ENCODE peak calls at places on chromosome 15, in nine cellular contexts. Y is PC-3, S is hepatocyte, R is GM23248, B is HCT116, K is MM.1S, V is SK-N-SH, W is OCI-LY7, M is Karpas-422. E is an unnamed sample.

GRCh38 chr15:64464271-64465005 is 4.1 kb downstream of the ZNF609 start:
- DNase-seq in Y (no peak), S (no peak), R (peak; percentile 51), B (no peak), K (peak; percentile 68), V (no peak), W (no peak), M (no peak), E (no peak)

GRCh38 chr15:101540480-101541239 is 51.2 kb upstream of the PCSK6 start:
- DNase-seq in Y (no peak), S (no peak), R (no peak), B (no peak), K (no peak), V (no peak), W (no peak), M (no peak), E (peak; percentile 53)

GRCh38 chr15:84112025-84112424 is 123.5 kb upstream of the GOLGA6L4 start:
- DNase-seq in Y (peak; percentile 65), S (peak; percentile 32), R (no peak), B (no peak), K (no peak), V (no peak), W (no peak), M (no peak), E (no peak)

GRCh38 chr15:84398763-84399701 is 163.5 kb downstream of the GOLGA6L4 start:
- DNase-seq in Y (no peak), S (no peak), R (no peak), B (no peak), K (no peak), V (no peak), W (no peak), M (no peak), E (no peak)

GRCh38 chr15:35557544-35557943 is 11.6 kb upstream of the DPH6 start:
- DNase-seq in Y (peak; percentile 87), S (no peak), R (peak; percentile 89), B (peak; percentile 80), K (no peak), V (no peak), W (no peak), M (no peak), E (peak; percentile 9)

GRCh38 chr15:62125763-62126162 is 39.3 kb downstream of the C2CD4B start:
- DNase-seq in Y (peak; percentile 51), S (peak; percentile 47), R (peak; percentile 58), B (peak; percentile 38), K (no peak), V (peak; percentile 36), W (peak; percentile 5), M (peak; percentile 47), E (no peak)

GRCh38 chr15:51577907-51578306 is 44.7 kb downstream of the DMXL2 start:
- DNase-seq in Y (no peak), S (no peak), R (no peak), B (no peak), K (no peak), V (no peak), W (no peak), M (no peak), E (no peak)

GRCh38 chr15:33234019-33234418 is 39.5 kb upstream of the FMN1 start:
- DNase-seq in Y (peak; percentile 80), S (peak; percentile 58), R (peak; percentile 69), B (peak; percentile 41), K (peak; percentile 53), V (peak; percentile 43), W (peak; percentile 51), M (peak; percentile 74), E (peak; percentile 20)

GRCh38 chr15:48963524-48964113 is at the start of gene SHC4:
- DNase-seq in Y (peak; percentile 75), S (peak; percentile 83), R (peak; percentile 92), B (no peak), K (peak; percentile 20), V (peak; percentile 84), W (no peak), M (peak; percentile 64), E (peak; percentile 24)

GRCh38 chr15:64883997-64884511 is 27.6 kb upstream of the ANKDD1A start:
- DNase-seq in Y (peak; percentile 56), S (peak; percentile 75), R (peak; percentile 94), B (no peak), K (no peak), V (peak; percentile 58), W (no peak), M (no peak), E (peak; percentile 69)

GRCh38 chr15:45831787-45832186 is 197.0 kb downstream of the SQOR start:
- DNase-seq in Y (no peak), S (no peak), R (no peak), B (no peak), K (no peak), V (no peak), W (no peak), M (no peak), E (no peak)

GRCh38 chr15:101386006-101386405 is 91.0 kb upstream of the SNRPA1 start:
- DNase-seq in Y (no peak), S (no peak), R (no peak), B (no peak), K (no peak), V (no peak), W (no peak), M (no peak), E (no peak)

GRCh38 chr15:83164409-83165404 is 42.9 kb downstream of the HDGFL3 start:
- DNase-seq in Y (peak; percentile 30), S (no peak), R (peak; percentile 44), B (no peak), K (no peak), V (no peak), W (no peak), M (no peak), E (no peak)

GRCh38 chr15:41838400-41838897 is at the start of gene PLA2G4B:
- DNase-seq in Y (peak; percentile 98), S (no peak), R (no peak), B (no peak), K (no peak), V (no peak), W (no peak), M (no peak), E (peak; percentile 96)

GRCh38 chr15:78714890-78715289 is 73.9 kb upstream of the CHRNB4 start:
- DNase-seq in Y (peak; percentile 40), S (no peak), R (peak; percentile 28), B (no peak), K (peak; percentile 81), V (no peak), W (peak; percentile 46), M (peak; percentile 72), E (no peak)

GRCh38 chr15:85280203-85280602 is 100.2 kb upstream of the AKAP13 start:
- DNase-seq in Y (no peak), S (no peak), R (no peak), B (no peak), K (peak; percentile 29), V (no peak), W (no peak), M (no peak), E (no peak)

GRCh38 chr15:90839187-90840071 is 29.0 kb upstream of the FURIN start:
- DNase-seq in Y (no peak), S (peak; percentile 63), R (no peak), B (no peak), K (peak; percentile 45), V (no peak), W (peak; percentile 86), M (peak; percentile 94), E (peak; percentile 29)

GRCh38 chr15:60385620-60386552 is 11.9 kb downstream of the ANXA2 start:
- DNase-seq in Y (no peak), S (no peak), R (peak; percentile 56), B (no peak), K (no peak), V (no peak), W (no peak), M (no peak), E (no peak)
- H4K20me1 ChIP-seq in Y (peaks cover 75% of the 10 kb centered on the region), S (peaks cover 62% of the 10 kb centered on the region), R (peaks cover 51% of the 10 kb centered on the region), B (peaks cover 45% of the 10 kb centered on the region), K (no peaks in the 10 kb centered on the region), V (peaks cover 99% of the 10 kb centered on the region), W (no peaks in the 10 kb centered on the region), M (no peaks in the 10 kb centered on the region), E (peaks cover 9% of the 10 kb centered on the region)

DNA sequence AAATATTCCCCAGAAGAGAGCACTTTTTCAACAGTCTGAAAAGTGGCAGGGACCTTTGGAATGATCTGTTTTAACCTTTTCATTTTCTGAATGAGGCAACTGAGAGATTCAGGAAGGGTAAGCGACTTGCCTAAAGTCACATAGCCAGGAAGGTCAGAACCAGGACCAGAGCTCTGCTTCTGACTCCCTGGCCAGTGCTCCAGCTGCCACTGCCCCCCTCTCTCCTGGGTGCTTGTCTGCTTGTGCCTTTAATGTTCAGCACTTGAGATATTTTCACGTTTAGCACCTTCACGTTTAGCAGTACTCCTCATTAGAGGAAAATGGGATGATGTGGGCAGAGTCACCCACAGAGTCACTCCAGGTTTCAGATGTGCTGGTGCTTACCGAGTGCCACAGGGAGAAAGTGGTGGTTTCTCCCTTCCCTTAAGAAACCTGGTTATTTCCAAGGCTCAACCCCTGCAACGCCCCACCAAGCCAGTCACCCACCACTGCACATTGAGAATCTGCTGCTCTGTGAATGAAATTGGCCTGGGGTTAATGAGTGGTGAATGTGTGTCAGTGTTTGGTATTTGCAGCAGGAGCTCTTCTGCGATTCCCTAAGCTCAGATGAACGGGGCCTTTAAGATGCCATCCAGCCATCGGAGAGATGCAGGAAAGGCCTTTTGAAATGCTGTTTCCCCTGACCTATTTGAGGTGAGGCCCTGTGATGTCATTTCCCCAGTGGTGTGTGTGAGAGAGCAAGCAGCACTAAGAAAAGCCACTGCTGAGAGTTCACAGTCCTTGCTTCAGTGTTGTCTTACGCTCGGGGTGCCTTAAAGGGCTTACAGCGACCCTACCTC is 68.6 kb downstream of the SMAD3 start:
- DNase-seq in Y (no peak), S (no peak), R (peak; percentile 57), B (no peak), K (peak; percentile 83), V (no peak), W (peak; percentile 82), M (peak; percentile 83), E (no peak)
- H3K9me2 ChIP-seq in Y (no peaks in the 10 kb centered on the region), S (no peaks in the 10 kb centered on the region), R (no peaks in the 10 kb centered on the region), B (no peaks in the 10 kb centered on the region), K (no peaks in the 10 kb centered on the region), V (no peaks in the 10 kb centered on the region), W (no peaks in the 10 kb centered on the region), M (no peaks in the 10 kb centered on the region), E (no peaks in the 10 kb centered on the region)

DNA sequence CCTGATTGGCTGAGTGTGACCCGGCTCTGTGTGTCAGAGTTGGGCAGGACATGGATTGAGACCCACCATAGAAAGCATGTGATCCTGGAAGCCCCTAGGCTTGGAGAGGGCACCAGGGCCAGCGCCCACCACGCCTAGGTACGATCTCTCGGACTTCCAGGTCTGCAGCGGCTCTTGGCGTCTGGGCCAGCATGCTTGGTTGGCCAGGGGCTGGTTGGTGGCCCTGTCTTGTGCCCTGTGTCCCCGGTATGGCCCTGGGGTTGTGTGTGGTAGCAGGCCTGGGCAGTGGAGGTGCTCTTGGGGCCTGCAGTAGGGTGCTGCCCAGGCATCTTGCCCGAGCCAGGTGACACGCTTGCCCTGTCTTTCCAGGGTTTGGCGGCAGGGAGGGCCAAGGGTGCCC is 210.6 kb downstream of the UBE3A start:
- DNase-seq in Y (no peak), S (no peak), R (no peak), B (no peak), K (no peak), V (no peak), W (no peak), M (no peak), E (no peak)
- H3K9me3 ChIP-seq in Y (peaks cover 5% of the 10 kb centered on the region), S (no peaks in the 10 kb centered on the region), R (no peaks in the 10 kb centered on the region), B (peaks cover 4% of the 10 kb centered on the region), K (no peaks in the 10 kb centered on the region), V (no peaks in the 10 kb centered on the region), W (no peaks in the 10 kb centered on the region), M (peaks cover 18% of the 10 kb centered on the region), E (no peaks in the 10 kb centered on the region)

DNA sequence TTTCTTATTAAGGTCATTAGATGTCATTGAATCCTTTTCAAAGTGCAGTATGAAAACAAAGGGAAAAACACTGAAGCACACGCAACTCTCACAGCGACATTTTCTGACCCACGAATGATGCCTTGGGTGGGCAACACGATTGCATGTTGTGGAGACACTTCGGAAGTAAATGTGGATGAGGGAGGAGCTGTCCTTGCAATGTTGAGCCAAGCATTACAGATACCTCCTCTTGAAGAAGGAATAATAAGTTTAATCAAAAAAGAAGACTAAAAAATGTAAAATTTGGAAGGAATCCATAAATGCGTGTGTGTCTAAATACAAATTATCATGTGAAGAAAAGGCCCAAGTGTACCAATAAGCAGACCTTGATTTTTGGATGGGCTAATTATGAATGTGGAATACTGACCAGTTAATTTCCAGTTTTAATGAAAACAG is 16.9 kb downstream of the THBS1 start:
- DNase-seq in Y (peak; percentile 31), S (no peak), R (peak; percentile 83), B (no peak), K (no peak), V (no peak), W (no peak), M (no peak), E (no peak)
- H4K20me1 ChIP-seq in Y (peaks cover 12% of the 10 kb centered on the region), S (no peaks in the 10 kb centered on the region), R (peaks cover 22% of the 10 kb centered on the region), B (no peaks in the 10 kb centered on the region), K (no peaks in the 10 kb centered on the region), V (peaks cover 44% of the 10 kb centered on the region), W (no peaks in the 10 kb centered on the region), M (no peaks in the 10 kb centered on the region), E (no peaks in the 10 kb centered on the region)